ENCODE peak calls at places on chromosomes 2 and 18, in nine cellular contexts. X is Peyer's patch, F is foreskin fibroblast, Z is AG04450, T is Panc1, N is coronary artery, Q is astrocyte of the spinal cord, O is upper lobe of right lung, G is cardiac muscle cell. U is an unnamed sample.

GRCh38 chr2:127508621-127509034 is 17.7 kb downstream of the IWS1 start:
- DNase-seq in X (no peak), F (peak; percentile 99), Z (peak; percentile 88), T (peak; percentile 81), N (peak; percentile 87), Q (peak; percentile 98), O (no peak), G (peak; percentile 44), U (no peak)

GRCh38 chr2:43218550-43219382 is 7.6 kb downstream of the ZFP36L2 start:
- DNase-seq in X (peak; percentile 82), F (peak; percentile 57), Z (no peak), T (no peak), N (no peak), Q (peak; percentile 30), O (peak; percentile 84), G (peak; percentile 85), U (no peak)

GRCh38 chr2:46763861-46764260 is 151.7 kb downstream of the MCFD2 start:
- DNase-seq in X (no peak), F (peak; percentile 61), Z (no peak), T (no peak), N (no peak), Q (no peak), O (no peak), G (no peak), U (no peak)

GRCh38 chr2:51994123-51994788 is 962.3 kb upstream of the NRXN1 start:
- DNase-seq in X (no peak), F (no peak), Z (no peak), T (no peak), N (no peak), Q (no peak), O (no peak), G (peak; percentile 22), U (no peak)

GRCh38 chr2:203533696-203534471 is 1.2 kb downstream of the RAPH1 start:
- DNase-seq in X (no peak), F (peak; percentile 71), Z (peak; percentile 26), T (peak; percentile 30), N (no peak), Q (peak; percentile 77), O (no peak), G (peak; percentile 17), U (no peak)

GRCh38 chr18:10353791-10354190 is 100.6 kb upstream of the APCDD1 start:
- DNase-seq in X (no peak), F (peak; percentile 90), Z (peak; percentile 55), T (no peak), N (no peak), Q (peak; percentile 72), O (no peak), G (no peak), U (no peak)

GRCh38 chr18:60019463-60019840 is 119.7 kb downstream of the PMAIP1 start:
- DNase-seq in X (no peak), F (peak; percentile 66), Z (peak; percentile 68), T (no peak), N (no peak), Q (peak; percentile 88), O (no peak), G (no peak), U (no peak)

GRCh38 chr2:139805378-139805777 is 1025.2 kb upstream of the NXPH2 start:
- DNase-seq in X (no peak), F (no peak), Z (no peak), T (no peak), N (no peak), Q (no peak), O (no peak), G (no peak), U (no peak)

GRCh38 chr2:2232167-2232566 is 98.9 kb downstream of the MYT1L start:
- DNase-seq in X (no peak), F (no peak), Z (no peak), T (no peak), N (no peak), Q (no peak), O (no peak), G (no peak), U (no peak)

GRCh38 chr2:175036582-175037018 is 31.4 kb upstream of the CHN1 start:
- DNase-seq in X (no peak), F (peak; percentile 36), Z (no peak), T (peak; percentile 15), N (no peak), Q (peak; percentile 35), O (no peak), G (peak; percentile 38), U (no peak)

GRCh38 chr2:28395334-28396061 is 2.8 kb downstream of the FOSL2 start:
- DNase-seq in X (peak; percentile 72), F (peak; percentile 80), Z (no peak), T (no peak), N (peak; percentile 85), Q (peak; percentile 63), O (peak; percentile 83), G (no peak), U (no peak)

GRCh38 chr2:237700583-237701032 is 73.2 kb downstream of the LRRFIP1 start:
- DNase-seq in X (no peak), F (peak; percentile 77), Z (no peak), T (no peak), N (peak; percentile 84), Q (peak; percentile 96), O (peak; percentile 67), G (peak; percentile 30), U (no peak)

GRCh38 chr2:120783371-120783791 is 47.7 kb downstream of the GLI2 start:
- DNase-seq in X (no peak), F (peak; percentile 19), Z (no peak), T (no peak), N (no peak), Q (peak; percentile 52), O (no peak), G (no peak), U (no peak)

GRCh38 chr18:6874316-6874715 is 144.8 kb downstream of the ARHGAP28 start:
- DNase-seq in X (no peak), F (peak; percentile 24), Z (no peak), T (no peak), N (no peak), Q (no peak), O (no peak), G (no peak), U (no peak)

GRCh38 chr2:62194558-62195420 is 1.1 kb upstream of the B3GNT2 start:
- DNase-seq in X (no peak), F (no peak), Z (no peak), T (no peak), N (no peak), Q (no peak), O (no peak), G (no peak), U (no peak)

GRCh38 chr2:68553098-68553497 is 85.7 kb downstream of the APLF start:
- DNase-seq in X (no peak), F (no peak), Z (no peak), T (no peak), N (no peak), Q (no peak), O (no peak), G (no peak), U (no peak)

GRCh38 chr2:240396623-240397541 is 38.6 kb upstream of the GPC1 start:
- DNase-seq in X (peak; percentile 21), F (peak; percentile 41), Z (no peak), T (no peak), N (no peak), Q (peak; percentile 30), O (peak; percentile 58), G (no peak), U (no peak)

DNA sequence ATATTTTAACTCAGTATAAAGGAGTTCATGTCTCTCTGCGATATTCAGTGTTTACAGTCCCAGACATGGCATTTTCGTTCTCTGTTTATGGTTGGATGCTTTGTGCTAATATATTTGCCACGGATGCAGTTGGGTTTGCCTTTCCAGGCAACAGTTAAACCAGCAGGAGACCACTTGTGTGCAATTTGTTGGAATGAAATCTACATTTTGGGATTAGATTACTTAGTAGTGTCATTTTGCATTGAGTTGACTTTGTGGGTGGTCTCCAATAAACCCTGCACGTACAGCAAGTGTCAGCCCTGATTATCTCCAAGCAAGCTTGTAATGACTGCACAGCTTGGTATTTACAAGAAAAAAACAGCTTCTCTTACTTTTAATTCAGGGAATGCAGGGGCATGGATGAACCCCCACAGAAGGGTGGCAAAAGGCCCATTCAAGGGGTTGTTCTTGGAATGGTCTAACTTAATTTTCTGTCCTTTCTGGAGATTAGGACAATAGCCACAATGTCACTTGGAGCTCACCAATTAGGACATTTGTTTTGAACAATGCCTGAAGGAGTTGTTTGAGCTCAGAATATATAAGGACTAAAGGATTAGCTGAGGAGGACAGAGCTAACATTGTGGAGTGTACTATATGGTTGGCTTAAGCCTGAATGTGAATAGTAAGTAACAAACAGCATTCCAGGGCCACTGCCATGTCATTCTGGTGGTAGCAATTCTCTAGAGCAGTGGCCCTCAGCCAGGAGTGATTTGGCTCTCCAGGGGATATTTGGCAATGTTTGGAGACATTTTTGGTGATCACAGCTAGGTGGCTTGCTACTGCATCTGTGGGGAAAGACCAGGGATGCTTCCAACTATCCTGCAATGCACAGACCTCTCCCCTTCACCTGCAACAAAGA is 121.5 kb downstream of the SLC4A3 start:
- DNase-seq in X (no peak), F (no peak), Z (no peak), T (no peak), N (no peak), Q (no peak), O (no peak), G (no peak), U (no peak)
- TF ChIP-seq CTCF in X (no peak), F (no peak), Z (no peak), T (no peak), N (no peak), Q (no peak), O (no peak), G (no peak), U (no peak)

DNA sequence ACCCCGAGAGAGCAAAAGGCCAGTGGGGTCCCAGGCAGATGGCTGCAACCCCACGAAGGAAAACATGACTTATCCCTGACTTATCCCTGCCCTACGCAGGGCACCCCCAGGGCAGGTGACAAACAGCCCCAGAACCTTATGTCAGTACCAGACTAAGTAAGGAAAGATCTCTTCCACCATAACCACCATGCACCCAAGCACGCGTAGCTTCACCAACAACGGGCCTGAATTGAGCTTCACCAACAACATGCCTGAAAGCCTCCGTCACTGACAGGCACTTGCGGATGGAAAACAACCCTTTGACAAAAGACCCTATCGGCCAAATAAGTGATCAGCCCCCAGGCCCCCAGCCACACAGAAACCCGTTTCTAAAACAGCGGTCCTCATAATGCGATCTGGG is 34.1 kb downstream of the HDAC4 start:
- DNase-seq in X (peak; percentile 8), F (no peak), Z (no peak), T (no peak), N (no peak), Q (no peak), O (no peak), G (no peak), U (no peak)
- TF ChIP-seq CTCF in X (no peak), F (no peak), Z (no peak), T (no peak), N (no peak), Q (no peak), O (no peak), G (no peak), U (no peak)

DNA sequence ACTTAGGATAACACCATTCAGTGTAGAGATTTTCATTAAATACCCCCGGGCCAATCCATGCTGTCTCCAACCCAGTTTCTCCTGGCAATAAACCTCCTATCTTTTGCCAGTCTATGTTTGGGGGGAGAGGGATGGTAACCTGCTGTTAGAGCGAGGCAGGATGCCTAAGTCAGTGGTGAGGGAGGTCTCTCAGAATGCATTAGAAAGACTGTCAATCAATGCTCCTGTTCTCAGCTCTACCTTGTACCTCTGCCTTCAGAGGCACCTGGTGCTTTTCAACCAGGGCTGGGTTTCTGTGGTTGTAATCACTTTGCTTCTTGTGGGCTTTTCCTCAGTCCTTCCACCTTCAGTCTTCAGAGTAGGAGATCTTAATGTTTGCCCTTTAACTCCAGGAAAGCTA is 186.3 kb downstream of the RNF152 start:
- DNase-seq in X (no peak), F (no peak), Z (no peak), T (no peak), N (no peak), Q (no peak), O (no peak), G (no peak), U (no peak)
- TF ChIP-seq CTCF in X (no peak), F (no peak), Z (no peak), T (no peak), N (no peak), Q (no peak), O (no peak), G (no peak), U (no peak)

GRCh38 chr2:147045113-147045512 is 799.7 kb upstream of the ACVR2A start:
- DNase-seq in X (peak; percentile 56), F (peak; percentile 66), Z (no peak), T (peak; percentile 8), N (no peak), Q (peak; percentile 57), O (peak; percentile 45), G (peak; percentile 44), U (no peak)
- TF ChIP-seq CTCF in X (peak; percentile 61), F (peak; percentile 66), Z (peak; percentile 69), T (peak; percentile 60), N (no peak), Q (peak; percentile 73), O (peak; percentile 63), G (peak; percentile 73), U (peak; percentile 52)

U was measured in D721Med.